ENCODE peak calls at places on chromosomes 1 and 21, in five cellular contexts. X is GOT3; E is Calu3; K is CD4-positive, alpha-beta memory T cell; J is Kasumi-1. O is an unnamed sample.

GRCh38 chr1:118302145-118302544 is 117.1 kb upstream of the SPAG17 start:
- DNase-seq in X (no peak), E (no peak), K (no peak), J (no peak), O (no peak)

GRCh38 chr1:224065455-224065854 is 48.5 kb upstream of the FBXO28 start:
- DNase-seq in X (no peak), E (peak), K (no peak), J (no peak), O (no peak)

GRCh38 chr21:32469628-32470027 is 57.1 kb downstream of the EVA1C start:
- DNase-seq in X (no peak), E (no peak), K (no peak), J (no peak), O (no peak)

GRCh38 chr1:3042481-3042880 is 21.2 kb downstream of the ACTRT2 start:
- DNase-seq in X (no peak), E (no peak), K (no peak), J (no peak), O (no peak)

GRCh38 chr1:115924730-115925129 is 51.6 kb upstream of the SLC22A15 start:
- DNase-seq in X (no peak), E (no peak), K (no peak), J (no peak), O (no peak)

GRCh38 chr1:7375329-7375728 is 395.8 kb upstream of the VAMP3 start:
- DNase-seq in X (no peak), E (no peak), K (no peak), J (no peak), O (no peak)

GRCh38 chr1:245542365-245542764 is 387.6 kb downstream of the KIF26B start:
- DNase-seq in X (no peak), E (no peak), K (no peak), J (no peak), O (no peak)

GRCh38 chr1:211625040-211625439 is 46.1 kb upstream of the SLC30A1 start:
- DNase-seq in X (no peak), E (no peak), K (peak), J (peak), O (no peak)

GRCh38 chr1:183019860-183020259 is 3.4 kb upstream of the LAMC1 start:
- DNase-seq in X (no peak), E (peak), K (no peak), J (no peak), O (no peak)

GRCh38 chr1:218547901-218548730 is 203.0 kb downstream of the TGFB2 start:
- DNase-seq in X (no peak), E (peak), K (no peak), J (no peak), O (no peak)

GRCh38 chr21:45054927-45055612 is 19.3 kb upstream of the ADARB1 start:
- DNase-seq in X (no peak), E (no peak), K (no peak), J (no peak), O (no peak)

GRCh38 chr21:44911384-44912157 is 9.1 kb downstream of the ITGB2 start:
- DNase-seq in X (no peak), E (peak), K (peak), J (no peak), O (peak)

GRCh38 chr1:13513885-13514546 is at the start of gene LRRC38:
- DNase-seq in X (no peak), E (no peak), K (no peak), J (no peak), O (no peak)

GRCh38 chr1:155453141-155453540 is 109.5 kb downstream of the ASH1L start:
- DNase-seq in X (no peak), E (no peak), K (no peak), J (no peak), O (no peak)

GRCh38 chr1:70247768-70248167 is 26.6 kb downstream of the SRSF11 start:
- DNase-seq in X (no peak), E (no peak), K (no peak), J (no peak), O (no peak)

GRCh38 chr1:159900086-159900680 is at the start of gene CFAP45:
- DNase-seq in X (peak), E (peak), K (no peak), J (no peak), O (no peak)

GRCh38 chr1:99279525-99279924 is 15.2 kb downstream of the PLPPR4 start:
- DNase-seq in X (no peak), E (no peak), K (no peak), J (no peak), O (no peak)

O was measured in SW 1271.